ENCODE peak calls at places on chromosomes 6 and 20, in nine cellular contexts. Y, P, R, W, Q, K, I, O and X are unnamed samples.

GRCh38 chr20:25223179-25223661 is 24.7 kb upstream of the PYGB start:
- DNase-seq in W (peak; percentile 73), O (no peak), Q (no peak), I (peak; percentile 92), Y (no peak), P (peak; percentile 30), K (no peak), R (peak; percentile 83), X (peak; percentile 93)

GRCh38 chr20:23884136-23884770 is 4.7 kb upstream of the CST5 start:
- DNase-seq in O (no peak), W (no peak), P (no peak), I (no peak), Q (no peak), R (no peak), Y (no peak), K (no peak), X (no peak)

GRCh38 chr6:40885139-40885774 is 153.8 kb downstream of the UNC5CL start:
- DNase-seq in I (no peak), P (no peak), Q (no peak), Y (no peak), W (no peak), K (no peak), O (no peak), R (no peak), X (no peak)

GRCh38 chr20:46965477-46965876 is 70.8 kb downstream of the EYA2 start:
- DNase-seq in O (no peak), R (no peak), I (peak; percentile 74), Q (no peak), W (no peak), K (no peak), P (no peak), Y (no peak), X (no peak)

GRCh38 chr20:63085087-63085861 is 78.5 kb upstream of the BHLHE23 start:
- DNase-seq in I (peak; percentile 74), R (no peak), W (peak; percentile 46), P (no peak), O (no peak), K (no peak), Y (no peak), Q (no peak), X (peak; percentile 44)

GRCh38 chr20:57897891-57898290 is 188.1 kb upstream of the PMEPA1 start:
- DNase-seq in R (no peak), W (no peak), O (no peak), P (no peak), K (no peak), Y (no peak), Q (no peak), I (no peak), X (no peak)

GRCh38 chr6:79607000-79607399 is 24.1 kb upstream of the SH3BGRL2 start:
- DNase-seq in O (no peak), Y (no peak), I (no peak), K (no peak), W (no peak), Q (no peak), R (no peak), P (no peak), X (no peak)

GRCh38 chr20:5658897-5659296 is 91.3 kb upstream of the SHLD1 start:
- DNase-seq in W (no peak), I (peak; percentile 78), K (peak; percentile 83), P (no peak), Y (peak; percentile 55), R (no peak), O (no peak), Q (no peak), X (no peak)

GRCh38 chr6:83417880-83418663 is 12.8 kb downstream of the ME1 start:
- DNase-seq in Y (no peak), K (no peak), Q (no peak), I (no peak), W (peak; percentile 36), R (peak; percentile 55), P (no peak), O (no peak), X (peak; percentile 8)

GRCh38 chr6:159104931-159105330 is 60.1 kb upstream of the TAGAP start:
- DNase-seq in I (no peak), K (peak; percentile 31), Y (no peak), O (no peak), W (no peak), R (no peak), Q (no peak), P (no peak), X (no peak)

GRCh38 chr6:136090929-136091328 is 159.2 kb downstream of the MTFR2 start:
- DNase-seq in I (no peak), Q (no peak), R (no peak), O (no peak), Y (no peak), K (no peak), W (no peak), P (no peak), X (no peak)

GRCh38 chr20:59165794-59166709 is 2.4 kb downstream of the ZNF831 start:
- DNase-seq in I (no peak), O (no peak), Y (peak; percentile 39), W (no peak), Q (no peak), K (peak; percentile 62), R (no peak), P (no peak), X (no peak)

GRCh38 chr6:139334791-139335446 is 39.5 kb downstream of the CITED2 start:
- DNase-seq in P (no peak), Y (no peak), O (no peak), K (no peak), R (no peak), Q (no peak), W (no peak), I (no peak), X (no peak)

GRCh38 chr6:45076217-45076616 is 251.9 kb upstream of the RUNX2 start:
- DNase-seq in I (no peak), O (no peak), P (no peak), W (no peak), R (no peak), K (no peak), Y (no peak), Q (no peak), X (no peak)

GRCh38 chr20:3652646-3653596 is 10.3 kb downstream of the GFRA4 start:
- DNase-seq in W (no peak), I (no peak), Q (no peak), Y (no peak), O (no peak), P (no peak), R (no peak), K (no peak), X (no peak)

GRCh38 chr20:20832715-20833114 is 120.3 kb upstream of the RALGAPA2 start:
- DNase-seq in Y (no peak), P (no peak), O (no peak), Q (no peak), R (no peak), K (no peak), I (no peak), W (no peak), X (no peak)

GRCh38 chr6:170290306-170291128 is at the start of gene DLL1:
- DNase-seq in Q (peak; percentile 41), P (no peak), R (peak; percentile 28), W (no peak), I (peak; percentile 91), O (no peak), Y (no peak), K (peak; percentile 41), X (peak; percentile 69)

GRCh38 chr6:91704531-91704930 is 1117.7 kb upstream of the MAP3K7 start:
- DNase-seq in Y (no peak), Q (no peak), I (no peak), W (no peak), R (peak; percentile 46), O (no peak), P (no peak), K (no peak), X (no peak)

GRCh38 chr6:40582892-40583291 is 4.3 kb downstream of the LRFN2 start:
- DNase-seq in I (no peak), O (no peak), W (no peak), Q (no peak), P (no peak), K (no peak), R (no peak), Y (no peak), X (peak; percentile 5)

GRCh38 chr20:12069181-12069580 is 151.5 kb downstream of the BTBD3 start:
- DNase-seq in Q (no peak), W (no peak), P (no peak), Y (no peak), O (no peak), R (no peak), K (no peak), I (no peak), X (no peak)

GRCh38 chr6:34142599-34142998 is 3.3 kb downstream of the GRM4 start:
- DNase-seq in Y (no peak), K (no peak), O (no peak), Q (no peak), I (peak; percentile 54), W (peak; percentile 61), P (no peak), R (no peak), X (peak; percentile 83)

GRCh38 chr20:4261333-4262284 is 246.3 kb upstream of the RNF24 start:
- DNase-seq in P (no peak), Y (no peak), Q (no peak), R (no peak), K (no peak), I (no peak), O (no peak), W (peak; percentile 28), X (no peak)

GRCh38 chr6:10384719-10385511 is 30.0 kb downstream of the TFAP2A start:
- DNase-seq in I (no peak), Q (no peak), W (no peak), Y (no peak), R (no peak), O (no peak), P (no peak), K (no peak), X (peak; percentile 47)

GRCh38 chr6:139962663-139963314 is 588.3 kb upstream of the CITED2 start:
- DNase-seq in P (no peak), Q (no peak), I (no peak), K (no peak), W (no peak), R (no peak), Y (no peak), O (no peak), X (no peak)

GRCh38 chr6:118611334-118611733 is 40.1 kb downstream of the CEP85L start:
- DNase-seq in K (no peak), Q (no peak), I (no peak), O (no peak), R (no peak), Y (no peak), W (no peak), P (no peak), X (no peak)

GRCh38 chr6:21594427-21595264 is 1.1 kb downstream of the SOX4 start:
- DNase-seq in Q (peak; percentile 45), P (no peak), R (peak; percentile 43), I (peak; percentile 91), O (peak; percentile 54), K (peak; percentile 12), Y (peak; percentile 21), W (peak; percentile 36), X (peak; percentile 42)

GRCh38 chr20:54115172-54115854 is 44.9 kb upstream of the BCAS1 start:
- DNase-seq in O (no peak), Q (no peak), I (no peak), W (no peak), P (no peak), R (no peak), Y (no peak), K (no peak), X (no peak)

GRCh38 chr6:113464959-113465358 is 392.2 kb upstream of the MARCKS start:
- DNase-seq in I (no peak), P (no peak), K (no peak), O (no peak), Y (no peak), R (peak; percentile 50), W (no peak), Q (no peak), X (no peak)

GRCh38 chr20:44137210-44137781 is 49.7 kb downstream of the JPH2 start:
- DNase-seq in W (peak; percentile 85), O (no peak), P (no peak), K (no peak), Q (no peak), I (no peak), Y (no peak), R (no peak), X (peak; percentile 96)